ENCODE peak calls at places on chromosomes 5 and 9, in nine cellular contexts. J is BE2C; B is stimulated activated CD4-positive, alpha-beta T cell treated with anti-CD3 and anti-CD28 coated beads, Interleukin-15, amount 100 ng/mL, for 24 hours; N is fibroblast of lung; Y is COR-L47; Q is T-helper 2 cell treated with Interferon-gamma antibody and Interleukin-4, amounts not matched to agents 5 μg/mL and 100 μg/mL, for 36 hours; R is HTR-8/SVneo; V is activated CD8-positive, alpha-beta memory T cell treated with anti-CD3 and anti-CD28 coated beads for 48 hours; T is WTC11. C is an unnamed sample.

GRCh38 chr5:122121782-122122465 is 7.4 kb upstream of the ZNF474 start:
- DNase-seq in B (peak; percentile 23), Q (no peak), N (peak; percentile 90), V (no peak), T (no peak), R (no peak), J (no peak), Y (no peak), C (peak; percentile 77)

GRCh38 chr9:34376596-34377401 is at the start of gene MYORG:
- DNase-seq in J (peak; percentile 91), N (peak; percentile 84), R (peak; percentile 96), T (peak; percentile 99), Q (peak; percentile 98), Y (peak; percentile 80), V (peak; percentile 96), B (peak; percentile 99), C (peak; percentile 32)

GRCh38 chr5:96256795-96257470 is 176.1 kb downstream of the PCSK1 start:
- DNase-seq in J (peak; percentile 90), B (no peak), N (peak; percentile 97), Q (no peak), Y (no peak), V (no peak), T (no peak), R (peak; percentile 10), C (no peak)

GRCh38 chr5:162391848-162392247 is 324.3 kb downstream of the GABRG2 start:
- DNase-seq in Q (no peak), R (no peak), T (no peak), Y (no peak), N (no peak), V (no peak), B (no peak), J (no peak), C (no peak)

GRCh38 chr5:4058899-4059298 is 463.3 kb downstream of the IRX1 start:
- DNase-seq in J (no peak), T (no peak), Y (no peak), Q (no peak), N (peak; percentile 69), R (no peak), V (no peak), B (no peak), C (no peak)

GRCh38 chr5:88524941-88525340 is 256.3 kb upstream of the TMEM161B start:
- DNase-seq in Q (no peak), V (no peak), R (no peak), J (no peak), N (no peak), Y (no peak), T (no peak), B (no peak), C (no peak)

GRCh38 chr9:4293293-4293931 is 6.5 kb downstream of the GLIS3 start:
- DNase-seq in N (peak; percentile 99), Y (no peak), Q (no peak), J (no peak), V (no peak), R (peak; percentile 49), B (no peak), T (no peak), C (peak; percentile 99)

GRCh38 chr5:88188458-88189132 is 80.0 kb downstream of the TMEM161B start:
- DNase-seq in V (no peak), N (peak; percentile 14), T (no peak), J (no peak), R (no peak), Q (no peak), B (no peak), Y (no peak), C (no peak)

GRCh38 chr5:59583810-59584562 is 309.5 kb downstream of the PDE4D start:
- DNase-seq in N (no peak), B (no peak), Y (peak; percentile 57), V (no peak), R (no peak), Q (no peak), T (no peak), J (no peak), C (no peak)

GRCh38 chr9:111854799-111855198 is 41.8 kb upstream of the UGCG start:
- DNase-seq in J (no peak), R (no peak), B (no peak), Q (no peak), V (no peak), N (no peak), T (no peak), Y (no peak), C (no peak)

GRCh38 chr5:42767491-42768105 is 11.0 kb downstream of the CCDC152 start:
- DNase-seq in V (no peak), N (no peak), T (no peak), R (peak; percentile 45), Y (no peak), J (no peak), Q (no peak), B (no peak), C (no peak)

GRCh38 chr5:155080721-155081120 is 67.2 kb downstream of the KIF4B start:
- DNase-seq in B (no peak), Q (no peak), T (no peak), V (no peak), Y (no peak), J (no peak), N (peak; percentile 6), R (no peak), C (no peak)

GRCh38 chr5:96977228-96977627 is 41.3 kb downstream of the LNPEP start:
- DNase-seq in B (no peak), Y (no peak), Q (no peak), N (no peak), V (no peak), T (no peak), R (no peak), J (no peak), C (no peak)

GRCh38 chr9:72006481-72006880 is 53.9 kb downstream of the C9orf57 start:
- DNase-seq in N (peak; percentile 35), R (no peak), J (no peak), Y (no peak), V (no peak), Q (no peak), T (no peak), B (no peak), C (no peak)

GRCh38 chr9:109311281-109311680 is 9.6 kb downstream of the EPB41L4B start:
- DNase-seq in V (no peak), Q (no peak), T (no peak), N (peak; percentile 36), B (no peak), R (no peak), Y (peak; percentile 73), J (no peak), C (no peak)

GRCh38 chr5:96633820-96634219 is 28.4 kb upstream of the CAST start:
- DNase-seq in T (no peak), Y (no peak), B (no peak), V (no peak), Q (no peak), J (no peak), N (peak; percentile 72), R (no peak), C (no peak)

GRCh38 chr5:146877783-146878470 is 630 bp downstream of the PPP2R2B start:
- DNase-seq in J (peak; percentile 49), Y (peak; percentile 49), B (peak; percentile 25), V (peak; percentile 12), R (peak; percentile 26), Q (no peak), T (peak; percentile 65), N (peak; percentile 61), C (no peak)

GRCh38 chr9:94911211-94911610 is 184.7 kb downstream of the AOPEP start:
- DNase-seq in B (no peak), J (no peak), N (no peak), V (no peak), R (no peak), Y (no peak), T (no peak), Q (no peak), C (no peak)

GRCh38 chr5:80059354-80059980 is 24.3 kb downstream of the THBS4 start:
- DNase-seq in B (no peak), T (no peak), J (no peak), N (no peak), Q (no peak), R (no peak), Y (no peak), V (no peak), C (no peak)

GRCh38 chr9:90330215-90330614 is 312.4 kb downstream of the DIRAS2 start:
- DNase-seq in V (no peak), J (peak; percentile 42), Y (no peak), N (no peak), Q (no peak), R (no peak), B (no peak), T (no peak), C (no peak)

GRCh38 chr5:84259221-84260045 is 125.2 kb downstream of the EDIL3 start:
- DNase-seq in J (peak; percentile 35), V (no peak), R (no peak), T (no peak), Y (no peak), N (peak; percentile 48), Q (no peak), B (no peak), C (no peak)

GRCh38 chr5:115460476-115460875 is 84.1 kb downstream of the FEM1C start:
- DNase-seq in R (peak; percentile 24), N (peak; percentile 94), T (no peak), B (peak; percentile 26), V (no peak), J (no peak), Q (peak; percentile 41), Y (no peak), C (no peak)

GRCh38 chr5:96823900-96824351 is 16.2 kb upstream of the ERAP1 start:
- DNase-seq in Y (peak; percentile 19), Q (peak; percentile 34), V (no peak), J (peak; percentile 44), R (peak; percentile 51), N (peak; percentile 91), B (no peak), T (no peak), C (peak; percentile 70)

GRCh38 chr9:137264067-137264466 is 8.9 kb downstream of the NELFB start:
- DNase-seq in Q (no peak), N (no peak), Y (no peak), V (no peak), J (no peak), R (no peak), T (no peak), B (no peak), C (no peak)

GRCh38 chr5:135194573-135195266 is 160.7 kb upstream of the PITX1 start:
- DNase-seq in V (no peak), N (peak; percentile 74), R (no peak), J (no peak), T (no peak), B (no peak), Y (no peak), Q (no peak), C (no peak)

GRCh38 chr9:132769895-132770774 is 99.9 kb downstream of the GTF3C4 start:
- DNase-seq in Q (peak; percentile 61), T (peak; percentile 74), N (peak; percentile 59), Y (no peak), V (peak; percentile 46), B (peak; percentile 76), R (peak; percentile 42), J (no peak), C (no peak)

GRCh38 chr5:16457853-16458252 is 7.7 kb downstream of the ZNF622 start:
- DNase-seq in Y (no peak), B (no peak), J (no peak), V (no peak), T (no peak), Q (peak; percentile 40), N (peak; percentile 59), R (no peak), C (no peak)

GRCh38 chr5:178357127-178357526 is 124.5 kb upstream of the PHYKPL start:
- DNase-seq in Y (no peak), T (peak; percentile 66), J (no peak), R (no peak), B (no peak), V (no peak), Q (no peak), N (no peak), C (no peak)

GRCh38 chr9:3478549-3478953 is 47.2 kb downstream of the RFX3 start:
- DNase-seq in N (peak; percentile 37), Y (no peak), J (peak; percentile 18), V (no peak), T (no peak), B (peak; percentile 5), R (no peak), Q (no peak), C (peak; percentile 40)

GRCh38 chr9:102631559-102631958 is 363.6 kb upstream of the CYLC2 start:
- DNase-seq in R (no peak), Q (no peak), Y (no peak), J (no peak), B (no peak), N (no peak), T (no peak), V (no peak), C (no peak)

GRCh38 chr9:133050142-133050541 is 11.6 kb upstream of the CEL start:
- DNase-seq in V (no peak), R (no peak), Y (peak; percentile 53), N (peak; percentile 38), B (no peak), J (no peak), Q (no peak), T (no peak), C (no peak)

C was measured in epithelial cell of proximal tubule.